ENCODE peak calls at places on chromosomes 3 and 15, in nine cellular contexts. One of them, this sample, is unnamed.

GRCh38 chr3:191220908-191221307 is 21.9 kb downstream of the OSTN start:
- DNase-seq in spleen: no peak
- DNase-seq in stomach: no peak
- DNase-seq in breast epithelium: no peak
- DNase-seq in IMR-90: no peak
- DNase-seq in heart left ventricle: no peak
- DNase-seq in body of pancreas: no peak
- DNase-seq in transverse colon: no peak
- DNase-seq in HepG2: peak
- DNase-seq in this sample: no peak

GRCh38 chr3:58234516-58234931 is 3.1 kb upstream of the ABHD6 start:
- DNase-seq in breast epithelium: no peak
- DNase-seq in stomach: no peak
- DNase-seq in heart left ventricle: no peak
- DNase-seq in transverse colon: no peak
- DNase-seq in HepG2: peak
- DNase-seq in IMR-90: peak
- DNase-seq in spleen: no peak
- DNase-seq in body of pancreas: peak
- DNase-seq in this sample: no peak

GRCh38 chr3:191369081-191370010 is 39.0 kb upstream of the UTS2B start:
- DNase-seq in stomach: no peak
- DNase-seq in spleen: no peak
- DNase-seq in breast epithelium: no peak
- DNase-seq in heart left ventricle: no peak
- DNase-seq in body of pancreas: no peak
- DNase-seq in transverse colon: no peak
- DNase-seq in HepG2: no peak
- DNase-seq in IMR-90: peak
- DNase-seq in this sample: no peak

GRCh38 chr3:18703798-18704197 is 278.7 kb upstream of the SATB1 start:
- DNase-seq in HepG2: no peak
- DNase-seq in stomach: no peak
- DNase-seq in transverse colon: no peak
- DNase-seq in spleen: no peak
- DNase-seq in heart left ventricle: no peak
- DNase-seq in IMR-90: no peak
- DNase-seq in breast epithelium: no peak
- DNase-seq in body of pancreas: no peak
- DNase-seq in this sample: no peak

GRCh38 chr15:24823473-24823872 is 131.3 kb upstream of the SNRPN start:
- DNase-seq in transverse colon: no peak
- DNase-seq in stomach: no peak
- DNase-seq in spleen: no peak
- DNase-seq in body of pancreas: peak
- DNase-seq in breast epithelium: no peak
- DNase-seq in heart left ventricle: peak
- DNase-seq in IMR-90: no peak
- DNase-seq in HepG2: no peak
- DNase-seq in this sample: no peak

GRCh38 chr3:136277634-136278033 is 27.5 kb downstream of the PCCB start:
- DNase-seq in body of pancreas: peak
- DNase-seq in heart left ventricle: no peak
- DNase-seq in stomach: no peak
- DNase-seq in spleen: no peak
- DNase-seq in IMR-90: no peak
- DNase-seq in transverse colon: no peak
- DNase-seq in HepG2: no peak
- DNase-seq in breast epithelium: no peak
- DNase-seq in this sample: no peak

GRCh38 chr3:160653514-160653913 is 23.4 kb upstream of the ARL14 start:
- DNase-seq in transverse colon: no peak
- DNase-seq in IMR-90: no peak
- DNase-seq in body of pancreas: no peak
- DNase-seq in stomach: no peak
- DNase-seq in heart left ventricle: no peak
- DNase-seq in breast epithelium: no peak
- DNase-seq in HepG2: no peak
- DNase-seq in spleen: no peak
- DNase-seq in this sample: no peak

GRCh38 chr3:184760337-184761119 is 48.7 kb upstream of the MAGEF1 start:
- DNase-seq in HepG2: no peak
- DNase-seq in stomach: no peak
- DNase-seq in breast epithelium: no peak
- DNase-seq in body of pancreas: no peak
- DNase-seq in transverse colon: no peak
- DNase-seq in heart left ventricle: no peak
- DNase-seq in spleen: peak
- DNase-seq in IMR-90: no peak
- DNase-seq in this sample: no peak

GRCh38 chr15:57526076-57526475 is 65.6 kb upstream of the MYZAP start:
- DNase-seq in transverse colon: no peak
- DNase-seq in body of pancreas: no peak
- DNase-seq in breast epithelium: no peak
- DNase-seq in heart left ventricle: no peak
- DNase-seq in HepG2: no peak
- DNase-seq in IMR-90: peak
- DNase-seq in spleen: no peak
- DNase-seq in stomach: no peak
- DNase-seq in this sample: no peak

GRCh38 chr3:126664591-126665214 is 9.8 kb upstream of the TXNRD3 start:
- DNase-seq in breast epithelium: no peak
- DNase-seq in IMR-90: peak
- DNase-seq in stomach: no peak
- DNase-seq in heart left ventricle: no peak
- DNase-seq in body of pancreas: no peak
- DNase-seq in spleen: no peak
- DNase-seq in HepG2: peak
- DNase-seq in transverse colon: no peak
- DNase-seq in this sample: no peak
- TF ChIP-seq CTCF in breast epithelium: no peak
- TF ChIP-seq CTCF in IMR-90: no peak
- TF ChIP-seq CTCF in stomach: no peak
- TF ChIP-seq CTCF in heart left ventricle: no peak
- TF ChIP-seq CTCF in body of pancreas: no peak
- TF ChIP-seq CTCF in spleen: no peak
- TF ChIP-seq CTCF in HepG2: peak
- TF ChIP-seq CTCF in transverse colon: no peak
- TF ChIP-seq CTCF in this sample: no peak

DNA sequence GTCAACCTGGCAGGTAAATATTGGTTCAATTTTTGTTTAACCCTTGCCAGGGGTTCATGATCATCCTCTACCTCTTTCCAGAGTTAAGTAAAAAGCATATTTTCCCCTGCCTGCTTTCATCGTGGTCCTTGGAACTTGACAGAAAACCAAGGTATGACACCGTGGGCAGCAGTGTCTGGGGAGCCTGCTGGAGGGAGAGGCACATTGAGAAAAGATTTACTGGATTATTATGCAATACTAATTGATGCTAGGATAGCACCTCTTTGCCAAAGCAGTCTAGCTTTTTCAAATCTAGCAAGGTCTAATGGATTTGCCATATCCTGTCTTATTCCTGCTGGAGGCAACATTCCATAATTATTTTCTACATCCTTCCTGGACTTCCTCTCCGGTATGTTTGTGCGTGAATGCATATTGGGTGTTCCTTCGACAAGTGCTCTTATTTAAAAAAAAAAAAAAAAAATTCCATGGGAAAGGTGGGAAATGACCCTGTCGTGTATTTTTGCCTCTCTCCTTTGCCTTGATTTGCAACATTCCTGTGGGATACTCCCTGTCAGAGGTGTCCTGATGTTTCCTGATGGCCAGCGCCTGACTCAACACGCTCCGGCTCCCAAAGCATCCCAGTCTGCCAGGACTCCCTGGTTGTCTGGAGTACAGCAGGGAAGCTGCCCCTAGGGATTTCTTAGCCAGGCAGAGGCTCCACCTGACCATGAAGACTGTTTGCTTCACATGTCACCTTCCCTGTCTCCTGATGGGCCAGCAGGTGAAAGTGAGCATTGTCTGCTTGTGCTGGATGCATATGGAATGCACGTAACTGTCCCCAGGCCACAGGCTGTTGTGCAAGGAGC is 6.3 kb downstream of the BHLHE40 start:
- DNase-seq in HepG2: peak
- DNase-seq in spleen: no peak
- DNase-seq in IMR-90: peak
- DNase-seq in breast epithelium: peak
- DNase-seq in transverse colon: no peak
- DNase-seq in stomach: no peak
- DNase-seq in heart left ventricle: peak
- DNase-seq in body of pancreas: peak
- DNase-seq in this sample: no peak
- TF ChIP-seq POLR2A in HepG2: no peak
- TF ChIP-seq POLR2A in spleen: no peak
- TF ChIP-seq POLR2A in IMR-90: peak
- TF ChIP-seq POLR2A in breast epithelium: no peak
- TF ChIP-seq POLR2A in transverse colon: no peak
- TF ChIP-seq POLR2A in stomach: no peak
- TF ChIP-seq POLR2A in heart left ventricle: no peak
- TF ChIP-seq POLR2A in body of pancreas: no peak
- TF ChIP-seq POLR2A in this sample: no peak

DNA sequence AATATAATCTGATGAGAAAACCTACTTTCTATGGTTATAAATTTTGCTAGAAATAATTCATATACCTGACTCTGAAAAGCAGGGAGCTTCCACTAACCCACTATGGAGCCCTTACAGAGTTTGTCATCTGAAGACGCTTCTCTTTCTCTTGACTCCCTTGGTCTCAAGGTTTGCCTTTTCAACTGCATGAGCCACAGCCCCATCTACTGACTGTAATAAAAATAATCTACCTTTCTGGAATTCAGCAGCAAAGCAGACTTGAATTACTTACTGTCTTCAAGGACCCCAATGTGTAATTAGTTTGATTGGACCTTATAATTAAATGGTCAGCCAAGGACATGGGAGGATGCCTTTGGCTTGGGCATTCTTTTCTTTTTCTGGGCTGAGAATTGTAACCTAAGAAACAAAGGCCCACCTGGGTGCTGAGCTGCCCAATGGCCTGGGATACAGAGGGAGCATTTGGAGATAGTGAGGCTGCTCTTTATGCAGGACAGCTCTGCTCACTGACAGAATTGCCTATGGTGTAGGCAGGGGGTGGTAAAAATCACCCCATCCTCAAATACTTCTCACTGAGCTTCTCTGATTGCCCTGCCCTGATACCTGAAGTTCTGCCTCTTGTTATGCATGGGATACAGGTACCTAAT is 178.6 kb upstream of the TRIM42 start:
- DNase-seq in spleen: no peak
- DNase-seq in heart left ventricle: no peak
- DNase-seq in HepG2: peak
- DNase-seq in breast epithelium: no peak
- DNase-seq in transverse colon: no peak
- DNase-seq in IMR-90: no peak
- DNase-seq in body of pancreas: no peak
- DNase-seq in stomach: no peak
- DNase-seq in this sample: no peak
- TF ChIP-seq CTCF in spleen: no peak
- TF ChIP-seq CTCF in heart left ventricle: peak
- TF ChIP-seq CTCF in HepG2: peak
- TF ChIP-seq CTCF in breast epithelium: no peak
- TF ChIP-seq CTCF in transverse colon: no peak
- TF ChIP-seq CTCF in IMR-90: no peak
- TF ChIP-seq CTCF in body of pancreas: peak
- TF ChIP-seq CTCF in stomach: peak
- TF ChIP-seq CTCF in this sample: peak

GRCh38 chr3:42852443-42852842 is 23.2 kb downstream of the CYP8B1 start:
- DNase-seq in HepG2: no peak
- DNase-seq in body of pancreas: no peak
- DNase-seq in IMR-90: no peak
- DNase-seq in heart left ventricle: no peak
- DNase-seq in stomach: no peak
- DNase-seq in transverse colon: no peak
- DNase-seq in spleen: no peak
- DNase-seq in breast epithelium: no peak
- DNase-seq in this sample: peak
- TF ChIP-seq POLR2A in HepG2: no peak
- TF ChIP-seq POLR2A in body of pancreas: no peak
- TF ChIP-seq POLR2A in IMR-90: no peak
- TF ChIP-seq POLR2A in heart left ventricle: no peak
- TF ChIP-seq POLR2A in stomach: no peak
- TF ChIP-seq POLR2A in transverse colon: no peak
- TF ChIP-seq POLR2A in spleen: no peak
- TF ChIP-seq POLR2A in breast epithelium: no peak
- TF ChIP-seq POLR2A in this sample: no peak

GRCh38 chr15:29652595-29652994 is 169.7 kb downstream of the TJP1 start:
- DNase-seq in stomach: no peak
- DNase-seq in IMR-90: no peak
- DNase-seq in HepG2: no peak
- DNase-seq in transverse colon: no peak
- DNase-seq in heart left ventricle: no peak
- DNase-seq in spleen: no peak
- DNase-seq in body of pancreas: no peak
- DNase-seq in breast epithelium: no peak
- DNase-seq in this sample: no peak

GRCh38 chr15:29651476-29652072 is 170.7 kb downstream of the TJP1 start:
- DNase-seq in heart left ventricle: no peak
- DNase-seq in HepG2: no peak
- DNase-seq in body of pancreas: no peak
- DNase-seq in breast epithelium: no peak
- DNase-seq in IMR-90: no peak
- DNase-seq in stomach: no peak
- DNase-seq in transverse colon: no peak
- DNase-seq in spleen: no peak
- DNase-seq in this sample: no peak

GRCh38 chr15:29656636-29657475 is 165.4 kb downstream of the TJP1 start:
- DNase-seq in heart left ventricle: no peak
- DNase-seq in transverse colon: no peak
- DNase-seq in HepG2: no peak
- DNase-seq in spleen: no peak
- DNase-seq in stomach: no peak
- DNase-seq in IMR-90: no peak
- DNase-seq in breast epithelium: no peak
- DNase-seq in body of pancreas: no peak
- DNase-seq in this sample: no peak
- TF ChIP-seq CTCF in heart left ventricle: no peak
- TF ChIP-seq CTCF in transverse colon: no peak
- TF ChIP-seq CTCF in HepG2: no peak
- TF ChIP-seq CTCF in spleen: no peak
- TF ChIP-seq CTCF in stomach: no peak
- TF ChIP-seq CTCF in IMR-90: no peak
- TF ChIP-seq CTCF in breast epithelium: no peak
- TF ChIP-seq CTCF in body of pancreas: no peak
- TF ChIP-seq CTCF in this sample: no peak